ENCODE peak calls at places on chromosome X, in nine cellular contexts. S, L, G, U, Q, X, I, T and W are unnamed samples.

GRCh38 chrX:117957128-117957527 is 159.5 kb downstream of the KLHL13 start:
- ATAC-seq in S (no peak), L (no peak), G (peak; percentile 59), U (no peak), Q (no peak), X (no peak), I (peak; percentile 60), T (no peak), W (no peak)

GRCh38 chrX:153499876-153500275 is 5.1 kb downstream of the BGN start:
- ATAC-seq in S (no peak), L (no peak), G (no peak), U (no peak), Q (no peak), X (no peak), I (peak; percentile 3), T (peak; percentile 72), W (no peak)

GRCh38 chrX:130174051-130174704 is 2.4 kb downstream of the RAB33A start:
- ATAC-seq in S (peak; percentile 47), L (no peak), G (peak; percentile 19), U (no peak), Q (no peak), X (no peak), I (peak; percentile 71), T (peak; percentile 83), W (no peak)

GRCh38 chrX:53186363-53186762 is 38.6 kb downstream of the KDM5C start:
- ATAC-seq in S (no peak), L (no peak), G (peak; percentile 58), U (peak; percentile 85), Q (peak; percentile 82), X (no peak), I (peak; percentile 33), T (no peak), W (peak; percentile 88)

GRCh38 chrX:9569875-9570274 is 105.0 kb downstream of the TBL1X start:
- ATAC-seq in S (no peak), L (no peak), G (no peak), U (no peak), Q (no peak), X (no peak), I (no peak), T (no peak), W (no peak)

GRCh38 chrX:45788941-45789348 is 588.3 kb upstream of the DIPK2B start:
- ATAC-seq in S (peak; percentile 48), L (no peak), G (no peak), U (no peak), Q (no peak), X (no peak), I (peak; percentile 77), T (peak; percentile 39), W (no peak)

GRCh38 chrX:71859637-71860036 is 51.0 kb upstream of the NHSL2 start:
- ATAC-seq in S (no peak), L (no peak), G (peak; percentile 27), U (no peak), Q (no peak), X (no peak), I (no peak), T (no peak), W (no peak)

GRCh38 chrX:48826135-48826875 is at the start of gene ERAS:
- ATAC-seq in S (no peak), L (peak; percentile 45), G (no peak), U (peak; percentile 54), Q (peak; percentile 23), X (peak; percentile 51), I (no peak), T (no peak), W (no peak)

GRCh38 chrX:44223150-44223549 is 120.3 kb downstream of the EFHC2 start:
- ATAC-seq in S (peak; percentile 97), L (no peak), G (peak; percentile 84), U (no peak), Q (no peak), X (no peak), I (no peak), T (no peak), W (no peak)

GRCh38 chrX:149993989-149994388 is 55.7 kb upstream of the EOLA2 start:
- ATAC-seq in S (no peak), L (no peak), G (no peak), U (no peak), Q (no peak), X (no peak), I (no peak), T (no peak), W (no peak)

GRCh38 chrX:69285401-69285871 is 120.2 kb upstream of the PJA1 start:
- ATAC-seq in S (no peak), L (no peak), G (peak; percentile 40), U (no peak), Q (no peak), X (no peak), I (peak; percentile 88), T (peak; percentile 79), W (no peak)

GRCh38 chrX:115378471-115378870 is 89.0 kb downstream of the LUZP4 start:
- ATAC-seq in S (no peak), L (no peak), G (no peak), U (no peak), Q (no peak), X (no peak), I (no peak), T (no peak), W (no peak)

GRCh38 chrX:136662976-136663375 is 15.0 kb downstream of the CD40LG start:
- ATAC-seq in S (no peak), L (peak; percentile 64), G (no peak), U (no peak), Q (no peak), X (peak; percentile 75), I (no peak), T (no peak), W (no peak)

GRCh38 chrX:151596282-151596681 is 32.8 kb downstream of the PASD1 start:
- ATAC-seq in S (no peak), L (no peak), G (no peak), U (no peak), Q (no peak), X (no peak), I (no peak), T (no peak), W (no peak)

GRCh38 chrX:67543818-67544217 is at the start of gene AR:
- ATAC-seq in S (peak; percentile 61), L (no peak), G (peak; percentile 20), U (no peak), Q (no peak), X (no peak), I (peak; percentile 86), T (peak; percentile 84), W (no peak)

GRCh38 chrX:28586891-28587635 is at the start of gene IL1RAPL1:
- ATAC-seq in S (no peak), L (no peak), G (peak; percentile 44), U (no peak), Q (no peak), X (no peak), I (peak; percentile 90), T (peak; percentile 84), W (no peak)

GRCh38 chrX:42143866-42144592 is 220.7 kb upstream of the CASK start:
- ATAC-seq in S (no peak), L (no peak), G (no peak), U (no peak), Q (no peak), X (no peak), I (no peak), T (no peak), W (no peak)

GRCh38 chrX:123756320-123756719 is 23.5 kb upstream of the THOC2 start:
- ATAC-seq in S (no peak), L (no peak), G (no peak), U (no peak), Q (no peak), X (no peak), I (peak; percentile 69), T (no peak), W (no peak)

GRCh38 chrX:72569786-72570185 is 2.9 kb downstream of the HDAC8 start:
- ATAC-seq in S (no peak), L (no peak), G (no peak), U (no peak), Q (no peak), X (no peak), I (no peak), T (no peak), W (peak; percentile 51)

GRCh38 chrX:11397680-11398079 is 104.5 kb downstream of the AMELX start:
- ATAC-seq in S (no peak), L (no peak), G (no peak), U (no peak), Q (no peak), X (no peak), I (no peak), T (no peak), W (no peak)

GRCh38 chrX:149493567-149494562 is 11.2 kb downstream of the IDS start:
- ATAC-seq in S (no peak), L (no peak), G (peak; percentile 54), U (no peak), Q (no peak), X (no peak), I (peak; percentile 52), T (peak; percentile 85), W (no peak)

GRCh38 chrX:153495362-153495751 is 577 bp downstream of the BGN start:
- ATAC-seq in S (no peak), L (no peak), G (no peak), U (no peak), Q (no peak), X (no peak), I (peak; percentile 14), T (peak; percentile 47), W (no peak)

GRCh38 chrX:108090474-108091265 is 672 bp downstream of the PSMD10 start:
- ATAC-seq in S (no peak), L (no peak), G (no peak), U (no peak), Q (no peak), X (no peak), I (no peak), T (no peak), W (no peak)

GRCh38 chrX:39619182-39620009 is 478.4 kb downstream of the BCOR start:
- ATAC-seq in S (peak; percentile 94), L (no peak), G (peak; percentile 28), U (no peak), Q (no peak), X (no peak), I (no peak), T (no peak), W (no peak)

GRCh38 chrX:68867458-68868166 is 38.8 kb downstream of the EFNB1 start:
- ATAC-seq in S (no peak), L (no peak), G (no peak), U (no peak), Q (no peak), X (no peak), I (peak; percentile 73), T (peak; percentile 52), W (no peak)

GRCh38 chrX:76427560-76428242 is at the start of gene MAGEE1:
- ATAC-seq in S (peak; percentile 94), L (peak; percentile 82), G (peak; percentile 95), U (peak; percentile 88), Q (peak; percentile 82), X (peak; percentile 85), I (peak; percentile 99), T (peak; percentile 99), W (peak; percentile 86)

GRCh38 chrX:148501121-148502066 is 977 bp downstream of the AFF2 start:
- ATAC-seq in S (peak; percentile 15), L (peak; percentile 33), G (no peak), U (peak; percentile 42), Q (peak; percentile 40), X (peak; percentile 23), I (no peak), T (no peak), W (peak; percentile 34)

GRCh38 chrX:39679497-39680157 is 418.1 kb downstream of the BCOR start:
- ATAC-seq in S (no peak), L (no peak), G (no peak), U (no peak), Q (no peak), X (no peak), I (no peak), T (peak; percentile 64), W (no peak)

GRCh38 chrX:151516538-151517187 is 46.8 kb upstream of the PASD1 start:
- ATAC-seq in S (no peak), L (no peak), G (no peak), U (no peak), Q (no peak), X (no peak), I (no peak), T (no peak), W (no peak)

GRCh38 chrX:119682019-119682989 is 10.7 kb downstream of the SEPTIN6 start:
- ATAC-seq in S (no peak), L (peak; percentile 35), G (peak; percentile 57), U (peak; percentile 47), Q (peak; percentile 37), X (peak; percentile 40), I (no peak), T (no peak), W (peak; percentile 51)

GRCh38 chrX:96705905-96706304 is 21.3 kb downstream of the DIAPH2 start:
- ATAC-seq in S (no peak), L (no peak), G (no peak), U (no peak), Q (no peak), X (no peak), I (no peak), T (no peak), W (no peak)